ENCODE peak calls at places on chromosomes 1 and 21, in nine cellular contexts. T is uterus; W is activated effector memory CD4-positive, alpha-beta T cell treated with Interleukin-2 at 50 U/mL for 16 hours; R is B cell; I is ACHN; Z is iris pigment epithelial cell; B is choroid plexus epithelial cell; Q is iPS-NIHi11; D is GM13976. H is an unnamed sample.

GRCh38 chr1:34879230-34879629 is 19.7 kb upstream of the SMIM12 start:
- DNase-seq in T (no peak), W (no peak), R (no peak), I (no peak), Z (no peak), B (no peak), Q (no peak), D (no peak), H (no peak)

GRCh38 chr1:173870252-173871075 is 2.3 kb downstream of the ZBTB37 start:
- DNase-seq in T (no peak), W (peak; percentile 31), R (no peak), I (no peak), Z (no peak), B (no peak), Q (no peak), D (peak; percentile 64), H (peak; percentile 69)

GRCh38 chr1:147273409-147274307 is 31.2 kb downstream of the CHD1L start:
- DNase-seq in T (peak; percentile 40), W (no peak), R (peak; percentile 43), I (peak; percentile 69), Z (peak; percentile 90), B (peak; percentile 92), Q (peak; percentile 71), D (peak; percentile 48), H (no peak)

GRCh38 chr1:208825305-208825704 is 581.1 kb upstream of the PLXNA2 start:
- DNase-seq in T (no peak), W (no peak), R (no peak), I (no peak), Z (no peak), B (no peak), Q (no peak), D (no peak), H (no peak)

GRCh38 chr1:200206761-200207160 is 179.3 kb downstream of the NR5A2 start:
- DNase-seq in T (no peak), W (no peak), R (no peak), I (no peak), Z (no peak), B (no peak), Q (no peak), D (no peak), H (no peak)

GRCh38 chr1:160748182-160748876 is 9.3 kb downstream of the SLAMF7 start:
- DNase-seq in T (no peak), W (no peak), R (no peak), I (peak; percentile 29), Z (peak; percentile 22), B (peak; percentile 32), Q (peak; percentile 28), D (no peak), H (no peak)

GRCh38 chr21:31660134-31660565 is 657 bp downstream of the SOD1 start:
- DNase-seq in T (peak; percentile 34), W (peak; percentile 26), R (no peak), I (peak; percentile 34), Z (peak; percentile 30), B (peak; percentile 22), Q (no peak), D (peak; percentile 63), H (no peak)

GRCh38 chr1:88080875-88081274 is 603.2 kb upstream of the PKN2 start:
- DNase-seq in T (no peak), W (no peak), R (no peak), I (no peak), Z (no peak), B (no peak), Q (no peak), D (no peak), H (no peak)

GRCh38 chr1:30876451-30877204 is 31.9 kb downstream of the SDC3 start:
- DNase-seq in T (no peak), W (no peak), R (no peak), I (no peak), Z (no peak), B (no peak), Q (no peak), D (no peak), H (no peak)

GRCh38 chr1:47680815-47681475 is 243.1 kb downstream of the FOXD2 start:
- DNase-seq in T (no peak), W (no peak), R (no peak), I (no peak), Z (no peak), B (no peak), Q (no peak), D (no peak), H (no peak)

GRCh38 chr1:54571803-54572202 is 23.8 kb downstream of the ACOT11 start:
- DNase-seq in T (no peak), W (no peak), R (no peak), I (no peak), Z (no peak), B (peak; percentile 31), Q (peak; percentile 66), D (no peak), H (no peak)

GRCh38 chr1:162562452-162562828 is 918 bp downstream of the UAP1 start:
- DNase-seq in T (peak; percentile 30), W (no peak), R (no peak), I (peak; percentile 38), Z (peak; percentile 79), B (peak; percentile 66), Q (no peak), D (no peak), H (peak; percentile 23)

GRCh38 chr1:224759570-224760562 is 143.7 kb downstream of the CNIH3 start:
- DNase-seq in T (no peak), W (no peak), R (no peak), I (no peak), Z (no peak), B (no peak), Q (no peak), D (no peak), H (no peak)

GRCh38 chr1:107277022-107277421 is 136.2 kb downstream of the NTNG1 start:
- DNase-seq in T (peak; percentile 23), W (no peak), R (no peak), I (peak; percentile 69), Z (peak; percentile 20), B (peak; percentile 72), Q (peak; percentile 46), D (no peak), H (peak; percentile 11)

GRCh38 chr1:5491207-5491904 is 500.9 kb downstream of the NPHP4 start:
- DNase-seq in T (no peak), W (no peak), R (no peak), I (no peak), Z (no peak), B (no peak), Q (no peak), D (no peak), H (no peak)